ENCODE peak calls at places on chromosomes 16 and 17, in nine cellular contexts. L is transverse colon, M is SK-N-SH, V is ovary, K is A549, D is stomach, U is esophagus muscularis mucosa, H is tibial nerve, X is K562. T is an unnamed sample.
A peak's percentile ranks its signal among the peaks of the same experiment; 100 is the strongest.

GRCh38 chr16:82027629-82028035 is 7.4 kb upstream of the HSD17B2 start:
- DNase-seq in X (no peak), H (no peak), M (no peak), V (no peak), U (no peak), K (no peak), D (no peak), L (no peak), T (no peak)

GRCh38 chr17:81980752-81981239 is 3.4 kb downstream of the ASPSCR1 start:
- DNase-seq in L (no peak), H (no peak), U (no peak), K (no peak), V (no peak), X (no peak), D (no peak), M (no peak), T (no peak)

GRCh38 chr16:74035816-74036215 is 260.8 kb upstream of the PSMD7 start:
- DNase-seq in X (peak; percentile 39), L (no peak), M (peak; percentile 62), H (no peak), U (no peak), D (no peak), V (no peak), K (peak; percentile 17), T (no peak)

GRCh38 chr17:38982858-38983746 is 15.9 kb upstream of the FBXO47 start:
- DNase-seq in U (no peak), V (peak; percentile 68), M (peak; percentile 75), L (peak; percentile 45), H (no peak), K (peak; percentile 79), X (peak; percentile 53), D (peak; percentile 49), T (peak; percentile 75)

GRCh38 chr16:77951788-77952187 is 70.6 kb upstream of the CLEC3A start:
- DNase-seq in U (no peak), L (no peak), H (no peak), D (no peak), V (no peak), X (peak; percentile 23), M (peak; percentile 22), K (peak; percentile 28), T (no peak)

GRCh38 chr17:31595666-31596381 is 204.3 kb downstream of the RAB11FIP4 start:
- DNase-seq in K (no peak), L (no peak), V (no peak), H (no peak), D (no peak), X (no peak), U (no peak), M (no peak), T (no peak)

GRCh38 chr17:79610151-79610645 is 653 bp downstream of the RBFOX3 start:
- DNase-seq in K (no peak), L (no peak), H (no peak), M (peak; percentile 55), V (no peak), D (no peak), U (no peak), X (no peak), T (no peak)

GRCh38 chr17:42953669-42954068 is 10.6 kb downstream of the AARSD1 start:
- DNase-seq in M (no peak), H (no peak), U (no peak), V (no peak), X (no peak), L (no peak), K (no peak), D (peak; percentile 84), T (no peak)

GRCh38 chr16:86029131-86029741 is 130.3 kb downstream of the IRF8 start:
- DNase-seq in L (peak; percentile 36), V (no peak), H (no peak), U (no peak), D (peak; percentile 49), X (no peak), M (no peak), K (no peak), T (peak; percentile 70)

GRCh38 chr16:51922476-51922875 is 624.5 kb downstream of the TOX3 start:
- DNase-seq in X (no peak), V (no peak), K (no peak), U (peak; percentile 10), M (no peak), L (no peak), D (no peak), H (no peak), T (no peak)

GRCh38 chr17:6080711-6081430 is 10.7 kb downstream of the WSCD1 start:
- DNase-seq in V (no peak), U (no peak), D (no peak), X (no peak), M (no peak), L (no peak), H (no peak), K (no peak), T (no peak)

GRCh38 chr16:29995330-29995910 is at the start of gene HIRIP3:
- DNase-seq in V (peak; percentile 88), L (peak; percentile 91), K (peak; percentile 86), M (peak; percentile 94), U (peak; percentile 95), H (peak; percentile 68), X (peak; percentile 79), D (peak; percentile 90), T (peak; percentile 94)

GRCh38 chr17:78173025-78173715 is 4.8 kb downstream of the SYNGR2 start:
- DNase-seq in K (no peak), U (no peak), X (no peak), H (no peak), V (no peak), L (peak; percentile 68), D (no peak), M (no peak), T (no peak)

GRCh38 chr17:18916816-18917496 is 35.0 kb upstream of the SLC5A10 start:
- DNase-seq in X (peak; percentile 10), V (no peak), L (no peak), K (no peak), M (no peak), U (no peak), H (no peak), D (no peak), T (no peak)

GRCh38 chr17:62075308-62075815 is 10.3 kb upstream of the MED13 start:
- DNase-seq in V (no peak), D (no peak), K (no peak), H (no peak), X (no peak), L (no peak), M (no peak), U (no peak), T (no peak)

GRCh38 chr16:165218-165538 is 600 bp upstream of the HBM start:
- DNase-seq in K (no peak), H (no peak), U (no peak), D (no peak), V (no peak), X (peak; percentile 20), M (no peak), L (no peak), T (no peak)
- H3K4me3 ChIP-seq in K (peak overlapping the region; percentile 47), H (no peak overlapping the region), U (peak overlapping the region; percentile 25), D (peak overlapping the region; percentile 4), V (no peak overlapping the region), X (peak overlapping the region; percentile 35), M (peak overlapping the region; percentile 32), L (no peak overlapping the region), T (no peak overlapping the region)

GRCh38 chr16:83615981-83616380 is 191.8 kb upstream of the HSBP1 start:
- DNase-seq in H (no peak), X (no peak), K (no peak), U (peak; percentile 26), M (no peak), D (no peak), V (no peak), L (no peak), T (no peak)

GRCh38 chr16:83623091-83623730 is 184.6 kb upstream of the HSBP1 start:
- DNase-seq in X (no peak), H (no peak), K (no peak), M (no peak), U (peak; percentile 90), L (no peak), D (no peak), V (no peak), T (no peak)

GRCh38 chr16:83615553-83615952 is 192.2 kb upstream of the HSBP1 start:
- DNase-seq in X (no peak), U (peak; percentile 7), K (no peak), D (no peak), M (no peak), V (no peak), L (no peak), H (no peak), T (no peak)

GRCh38 chr16:83622010-83622409 is 185.8 kb upstream of the HSBP1 start:
- DNase-seq in V (no peak), H (no peak), X (no peak), M (no peak), L (no peak), U (peak; percentile 24), K (no peak), D (no peak), T (no peak)

GRCh38 chr16:83619381-83620150 is 188.2 kb upstream of the HSBP1 start:
- DNase-seq in H (no peak), V (no peak), M (no peak), U (peak; percentile 87), K (no peak), D (no peak), L (no peak), X (no peak), T (no peak)
- TF ChIP-seq EP300 in H (no peak), V (no peak), M (no peak), U (no peak), K (no peak), D (no peak), L (no peak), X (no peak), T (no peak)

GRCh38 chr16:14487579-14487978 is 142.5 kb downstream of the PARN start:
- DNase-seq in L (peak; percentile 19), U (peak; percentile 70), V (no peak), H (no peak), D (no peak), X (no peak), M (peak; percentile 20), K (no peak), T (no peak)
- H3K4me3 ChIP-seq in L (no peak overlapping the region), U (peak overlapping the region; percentile 49), V (no peak overlapping the region), H (no peak overlapping the region), D (peak overlapping the region; percentile 29), X (no peak overlapping the region), M (no peak overlapping the region), K (peak overlapping the region; percentile 49), T (peak overlapping the region; percentile 41)

GRCh38 chr16:70151391-70151790 is 22.2 kb upstream of the CLEC18C start:
- DNase-seq in M (no peak), D (no peak), K (peak; percentile 3), U (no peak), H (no peak), L (no peak), X (peak; percentile 13), V (no peak), T (no peak)
- TF ChIP-seq EP300 in M (no peak), D (no peak), K (no peak), U (no peak), H (no peak), L (no peak), X (no peak), V (no peak), T (no peak)

DNA sequence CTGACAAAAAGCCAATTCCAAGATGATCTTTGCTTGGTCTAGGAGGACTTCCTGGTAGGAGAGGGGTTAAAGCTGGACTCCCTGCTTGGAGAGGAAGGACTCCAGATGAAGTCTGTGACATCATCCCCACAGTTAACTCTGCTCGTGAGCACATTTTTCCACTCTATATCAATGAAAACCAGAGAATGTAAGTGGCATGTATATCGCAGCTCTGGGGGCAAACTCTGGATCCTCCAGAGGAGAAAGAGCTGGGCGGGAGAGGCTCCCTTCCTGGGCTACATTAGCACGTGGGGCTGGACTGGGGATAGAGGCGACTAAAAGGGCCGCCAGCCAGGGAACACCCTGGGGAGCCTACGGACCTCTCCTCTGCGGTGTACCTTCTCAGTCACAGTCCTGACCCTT is 34.1 kb downstream of the HIC1 start:
- DNase-seq in K (no peak), H (no peak), U (no peak), L (no peak), D (no peak), M (no peak), X (peak; percentile 21), V (no peak), T (no peak)
- H3K4me3 ChIP-seq in K (no peak overlapping the region), H (no peak overlapping the region), U (peak overlapping the region; percentile 45), L (peak overlapping the region; percentile 39), D (peak overlapping the region; percentile 34), M (no peak overlapping the region), X (no peak overlapping the region), V (peak overlapping the region; percentile 5), T (peak overlapping the region; percentile 46)

T was measured in sigmoid colon.